ENCODE peak calls at places on chromosome 5, in five cellular contexts. A is IMR-90, S is uterus, M is Peyer's patch, U is suprapubic skin. L is an unnamed sample.

GRCh38 chr5:61245936-61246335 is 83.7 kb upstream of the SMIM15 start:
- DNase-seq in A (no peak), S (no peak), M (no peak), U (no peak), L (no peak)

GRCh38 chr5:179237770-179238627 is 107.3 kb downstream of the ADAMTS2 start:
- DNase-seq in A (no peak), S (peak; percentile 5), M (peak; percentile 29), U (peak; percentile 27), L (peak; percentile 55)

GRCh38 chr5:159427180-159428012 is 97.1 kb upstream of the IL12B start:
- DNase-seq in A (no peak), S (no peak), M (no peak), U (no peak), L (no peak)

GRCh38 chr5:135386096-135386495 is 12.9 kb downstream of the MACROH2A1 start:
- DNase-seq in A (peak; percentile 50), S (no peak), M (no peak), U (no peak), L (peak; percentile 67)

GRCh38 chr5:154477382-154478223 is 424 bp downstream of the HAND1 start:
- DNase-seq in A (peak; percentile 1), S (no peak), M (no peak), U (no peak), L (no peak)

GRCh38 chr5:160269017-160269416 is 39.7 kb downstream of the FABP6 start:
- DNase-seq in A (peak; percentile 91), S (peak; percentile 73), M (peak; percentile 80), U (peak; percentile 88), L (peak; percentile 95)

GRCh38 chr5:66174338-66174737 is 30.2 kb downstream of the SREK1 start:
- DNase-seq in A (peak; percentile 47), S (no peak), M (no peak), U (no peak), L (no peak)

GRCh38 chr5:116494784-116495480 is 79.7 kb downstream of the SEMA6A start:
- DNase-seq in A (no peak), S (no peak), M (no peak), U (no peak), L (no peak)

GRCh38 chr5:115262066-115262404 is 642 bp downstream of the PGGT1B start:
- DNase-seq in A (peak; percentile 8), S (no peak), M (no peak), U (no peak), L (no peak)

GRCh38 chr5:119274767-119275130 is 81.1 kb upstream of the TNFAIP8 start:
- DNase-seq in A (peak; percentile 88), S (no peak), M (no peak), U (no peak), L (no peak)

GRCh38 chr5:135213034-135213386 is 179.0 kb upstream of the PITX1 start:
- DNase-seq in A (no peak), S (no peak), M (no peak), U (no peak), L (no peak)

GRCh38 chr5:170348069-170348702 is 41.0 kb downstream of the KCNMB1 start:
- DNase-seq in A (no peak), S (no peak), M (no peak), U (no peak), L (no peak)

GRCh38 chr5:16742938-16743337 is 126.1 kb upstream of the RETREG1 start:
- DNase-seq in A (peak; percentile 61), S (no peak), M (no peak), U (no peak), L (no peak)

GRCh38 chr5:132763369-132764036 is 13.5 kb downstream of the SEPTIN8 start:
- DNase-seq in A (no peak), S (no peak), M (peak; percentile 33), U (no peak), L (no peak)

GRCh38 chr5:172441262-172441751 is 13.0 kb downstream of the SH3PXD2B start:
- DNase-seq in A (no peak), S (peak; percentile 56), M (no peak), U (peak; percentile 93), L (no peak)

GRCh38 chr5:169548315-169548714 is 35.3 kb upstream of the SPDL1 start:
- DNase-seq in A (peak; percentile 24), S (no peak), M (no peak), U (no peak), L (no peak)

GRCh38 chr5:82165740-82166530 is 112.2 kb downstream of the RPS23 start:
- DNase-seq in A (peak; percentile 95), S (peak; percentile 74), M (peak; percentile 72), U (peak; percentile 79), L (no peak)

GRCh38 chr5:115284021-115284420 is 12.4 kb downstream of the CCDC112 start:
- DNase-seq in A (no peak), S (no peak), M (no peak), U (no peak), L (no peak)

GRCh38 chr5:9231842-9232241 is 314.0 kb downstream of the SEMA5A start:
- DNase-seq in A (no peak), S (no peak), M (no peak), U (no peak), L (no peak)

GRCh38 chr5:76953551-76954382 is 922 bp downstream of the CRHBP start:
- DNase-seq in A (no peak), S (no peak), M (no peak), U (no peak), L (peak; percentile 76)

GRCh38 chr5:57538341-57538955 is 55.8 kb upstream of the ACTBL2 start:
- DNase-seq in A (peak; percentile 79), S (no peak), M (no peak), U (no peak), L (no peak)

GRCh38 chr5:96219580-96220281 is 213.3 kb downstream of the PCSK1 start:
- DNase-seq in A (peak; percentile 86), S (no peak), M (no peak), U (no peak), L (no peak)

GRCh38 chr5:30572279-30572678 is 621.2 kb upstream of the CDH6 start:
- DNase-seq in A (no peak), S (no peak), M (no peak), U (no peak), L (no peak)

GRCh38 chr5:24773241-24773640 is 128.5 kb upstream of the CDH10 start:
- DNase-seq in A (no peak), S (no peak), M (no peak), U (no peak), L (no peak)

GRCh38 chr5:34751807-34752736 is 86.9 kb upstream of the TTC23L start:
- DNase-seq in A (no peak), S (no peak), M (no peak), U (no peak), L (no peak)

DNA sequence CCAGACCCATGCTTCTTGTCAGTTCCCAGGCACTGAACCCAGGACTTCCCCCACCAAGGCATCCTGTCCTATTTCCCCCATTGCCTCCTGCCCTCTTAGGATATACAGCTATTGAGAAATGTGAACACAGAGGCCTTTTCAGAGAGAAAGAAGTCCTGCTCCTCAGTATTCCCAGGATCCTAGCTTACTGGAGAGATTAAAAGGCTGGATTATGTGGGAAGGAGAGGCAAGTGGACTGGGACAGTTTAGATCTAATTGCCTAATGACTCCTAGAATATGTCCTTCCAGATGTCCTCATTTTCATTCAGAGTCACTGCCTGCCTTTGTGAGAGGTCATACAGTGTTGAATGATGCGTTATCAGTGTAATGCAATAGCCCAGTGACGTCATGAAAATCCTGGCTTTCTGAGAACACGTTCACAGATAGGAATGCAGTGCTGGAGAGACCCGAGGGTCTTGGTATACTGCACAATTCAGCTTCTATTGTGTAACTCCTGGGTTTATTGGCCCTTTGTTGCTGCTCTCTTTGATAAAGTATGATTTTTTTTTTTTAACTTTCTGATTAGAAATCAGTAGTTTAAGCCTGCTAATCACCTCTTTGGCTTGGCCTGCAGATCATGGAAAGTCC is 26.2 kb downstream of the WWC1 start:
- DNase-seq in A (peak; percentile 100), S (no peak), M (peak; percentile 60), U (no peak), L (no peak)
- TF ChIP-seq POLR2A in A (no peak), S (no peak), M (no peak), U (no peak), L (no peak)

GRCh38 chr5:177592010-177592834 is at the start of gene TMED9:
- DNase-seq in A (peak; percentile 82), S (peak; percentile 86), M (peak; percentile 94), U (peak; percentile 81), L (peak; percentile 98)

GRCh38 chr5:177594071-177594470 is 2.1 kb downstream of the TMED9 start:
- DNase-seq in A (no peak), S (no peak), M (peak; percentile 26), U (no peak), L (peak; percentile 16)

GRCh38 chr5:177591690-177592009 is 353 bp upstream of the TMED9 start:
- DNase-seq in A (no peak), S (no peak), M (peak; percentile 35), U (no peak), L (no peak)

GRCh38 chr5:177593511-177593910 is 1.5 kb downstream of the TMED9 start:
- DNase-seq in A (no peak), S (no peak), M (peak; percentile 21), U (no peak), L (peak; percentile 19)

GRCh38 chr5:177592905-177593304 is 902 bp downstream of the TMED9 start:
- DNase-seq in A (no peak), S (no peak), M (peak; percentile 39), U (no peak), L (peak; percentile 69)
- H3K27ac ChIP-seq in A (peak overlapping the region; percentile 96), S (no peak overlapping the region), M (peak overlapping the region; percentile 82), U (no peak overlapping the region), L (no peak overlapping the region)

GRCh38 chr5:112165399-112165798 is 253.7 kb downstream of the EPB41L4A start:
- DNase-seq in A (no peak), S (no peak), M (no peak), U (no peak), L (no peak)

GRCh38 chr5:112160652-112161391 is 258.3 kb downstream of the EPB41L4A start:
- DNase-seq in A (peak; percentile 88), S (peak; percentile 91), M (peak; percentile 96), U (peak; percentile 94), L (peak; percentile 98)

GRCh38 chr5:112163435-112163834 is 255.6 kb downstream of the EPB41L4A start:
- DNase-seq in A (no peak), S (no peak), M (no peak), U (no peak), L (no peak)

GRCh38 chr5:112161392-112161748 is 257.7 kb downstream of the EPB41L4A start:
- DNase-seq in A (no peak), S (no peak), M (no peak), U (no peak), L (no peak)

DNA sequence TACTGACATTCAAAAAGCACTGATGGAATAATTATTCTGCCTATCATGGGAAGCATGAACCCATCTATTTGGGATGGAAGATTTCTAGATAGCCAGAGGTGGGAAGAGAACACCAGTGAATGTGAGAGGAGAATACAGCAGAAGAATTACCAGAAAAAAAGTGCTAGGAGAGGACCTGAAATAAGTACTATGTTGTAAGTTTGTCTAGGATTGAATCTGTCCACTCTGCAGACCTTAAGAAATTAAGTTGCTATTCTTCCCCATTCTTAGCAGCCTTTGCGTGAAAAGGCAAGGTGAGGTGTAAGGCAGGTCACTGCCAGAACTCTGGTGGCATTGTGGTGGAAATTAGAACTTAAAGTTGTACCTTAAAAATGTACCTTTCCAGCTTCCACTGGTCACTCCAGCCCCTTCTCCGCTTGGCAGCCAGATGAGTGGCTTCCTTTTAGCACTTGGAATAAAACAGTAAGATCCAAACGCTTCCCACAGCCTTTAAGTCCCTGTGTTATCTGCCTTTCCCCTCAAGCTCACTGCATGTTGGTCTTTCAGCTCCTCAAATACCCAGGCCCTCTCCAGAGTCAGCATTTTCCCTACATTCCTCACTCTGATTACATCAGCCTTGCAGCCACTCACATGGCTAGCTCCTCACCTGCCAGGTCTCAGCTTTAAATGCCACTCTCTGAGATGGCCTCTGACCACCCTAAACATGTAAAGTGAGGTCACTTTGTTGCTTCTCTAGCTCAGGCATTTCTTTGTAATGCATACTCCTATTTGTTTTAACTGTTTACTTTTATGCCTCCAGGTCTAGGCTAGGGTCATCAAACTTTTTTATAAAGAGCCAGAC is 253.0 kb downstream of the EPB41L4A start:
- DNase-seq in A (no peak), S (no peak), M (no peak), U (no peak), L (no peak)
- TF ChIP-seq POLR2A in A (no peak), S (no peak), M (no peak), U (no peak), L (no peak)

GRCh38 chr5:143051244-143052058 is 281.3 kb downstream of the ARHGAP26 start:
- DNase-seq in A (peak; percentile 90), S (peak; percentile 27), M (no peak), U (no peak), L (no peak)
- H3K27ac ChIP-seq in A (peak overlapping the region; percentile 71), S (peak overlapping the region; percentile 48), M (no peak overlapping the region), U (no peak overlapping the region), L (no peak overlapping the region)